ENCODE peak calls at places on chromosomes 4 and X, in six cellular contexts. M is natural killer cell treated with Interleukin-12 subunit alpha and Interleukin-12 subunit beta and Interleukin-15 and Interleukin-18, amount 100 ng/mL, for 72 hours; L is GDM1; P is NCI-H1092 treated with DMSO at 0.1 percent for 48 hours; R is M059J; A is fibroblast of villous mesenchyme. Y is an unnamed sample.

GRCh38 chr4:1958276-1959103 is 50.3 kb downstream of the NELFA start:
- DNase-seq in M (no peak), L (no peak), P (peak; percentile 29), R (no peak), A (no peak), Y (no peak)

GRCh38 chr4:30719363-30720020 is 677 bp upstream of the PCDH7 start:
- DNase-seq in M (no peak), L (no peak), P (peak; percentile 44), R (peak; percentile 43), A (peak; percentile 62), Y (no peak)

GRCh38 chrX:9383655-9384054 is 81.2 kb upstream of the TBL1X start:
- DNase-seq in M (no peak), L (no peak), P (no peak), R (no peak), A (no peak), Y (no peak)

GRCh38 chr4:67700119-67700873 is 659 bp downstream of the UBA6 start:
- DNase-seq in M (no peak), L (no peak), P (peak; percentile 68), R (peak; percentile 57), A (peak; percentile 51), Y (no peak)

GRCh38 chrX:15680401-15680800 is 15.8 kb upstream of the CLTRN start:
- DNase-seq in M (no peak), L (no peak), P (no peak), R (peak; percentile 92), A (peak; percentile 71), Y (no peak)

GRCh38 chr4:6464842-6465588 is 7.4 kb downstream of the PPP2R2C start:
- DNase-seq in M (no peak), L (no peak), P (no peak), R (no peak), A (no peak), Y (no peak)

GRCh38 chr4:165505991-165506779 is 127.4 kb downstream of the CPE start:
- DNase-seq in M (no peak), L (no peak), P (no peak), R (peak; percentile 75), A (peak; percentile 79), Y (no peak)

GRCh38 chr4:180054291-180054690 is 2188.9 kb upstream of the TENM3 start:
- DNase-seq in M (no peak), L (no peak), P (no peak), R (no peak), A (no peak), Y (no peak)

GRCh38 chr4:144948009-144948408 is 150.0 kb downstream of the ANAPC10 start:
- DNase-seq in M (no peak), L (no peak), P (no peak), R (no peak), A (no peak), Y (no peak)

GRCh38 chrX:134423606-134424005 is 36.4 kb upstream of the HPRT1 start:
- DNase-seq in M (no peak), L (no peak), P (no peak), R (peak; percentile 35), A (peak; percentile 32), Y (no peak)

GRCh38 chr4:90078440-90078839 is 48.8 kb upstream of the CCSER1 start:
- DNase-seq in M (no peak), L (no peak), P (no peak), R (no peak), A (no peak), Y (no peak)

GRCh38 chr4:102693266-102693850 is 67.4 kb downstream of the MANBA start:
- DNase-seq in M (no peak), L (no peak), P (no peak), R (peak; percentile 37), A (no peak), Y (no peak)

GRCh38 chrX:72381439-72382198 is 75.9 kb upstream of the CITED1 start:
- DNase-seq in M (no peak), L (no peak), P (peak; percentile 40), R (no peak), A (no peak), Y (no peak)

GRCh38 chrX:121570072-121570841 is 522.8 kb downstream of the GLUD2 start:
- DNase-seq in M (no peak), L (no peak), P (no peak), R (peak; percentile 7), A (no peak), Y (no peak)

GRCh38 chrX:83845397-83845796 is 15.5 kb upstream of the CYLC1 start:
- DNase-seq in M (no peak), L (peak; percentile 12), P (peak; percentile 58), R (peak; percentile 4), A (peak; percentile 3), Y (no peak)

GRCh38 chr4:22389240-22389871 is 126.5 kb downstream of the ADGRA3 start:
- DNase-seq in M (no peak), L (no peak), P (peak; percentile 69), R (peak; percentile 64), A (peak; percentile 78), Y (no peak)

GRCh38 chrX:119228506-119229290 is 7.4 kb upstream of the PGRMC1 start:
- DNase-seq in M (no peak), L (no peak), P (no peak), R (peak; percentile 96), A (peak; percentile 59), Y (no peak)

GRCh38 chr4:152663203-152664066 is 16.4 kb downstream of the TMEM154 start:
- DNase-seq in M (no peak), L (peak; percentile 39), P (no peak), R (no peak), A (peak; percentile 83), Y (no peak)

GRCh38 chr4:68410149-68410548 is 37.1 kb upstream of the TMPRSS11E start:
- DNase-seq in M (no peak), L (no peak), P (no peak), R (no peak), A (no peak), Y (no peak)

GRCh38 chr4:7328913-7329638 is 105.7 kb downstream of the PSAPL1 start:
- DNase-seq in M (no peak), L (no peak), P (no peak), R (peak; percentile 81), A (peak; percentile 28), Y (no peak)

GRCh38 chr4:31325300-31325699 is 605.1 kb downstream of the PCDH7 start:
- DNase-seq in M (no peak), L (no peak), P (no peak), R (no peak), A (no peak), Y (no peak)

GRCh38 chrX:107700317-107700774 is 72.0 kb downstream of the PRPS1 start:
- DNase-seq in M (no peak), L (no peak), P (no peak), R (peak; percentile 67), A (peak; percentile 84), Y (no peak)